ENCODE peak calls at places on chromosomes 11 and 22, in ten cellular contexts. U is mesendoderm; K is choroid plexus epithelial cell; P is CD8-positive, alpha-beta memory T cell; V is effector memory CD4-positive, alpha-beta T cell; A is mucosa of descending colon; I is mammary epithelial cell; E is AG10803; R is left ventricle myocardium inferior; Z is right lobe of liver. W is an unnamed sample.
A peak's percentile ranks its signal among the peaks of the same experiment; 100 is the strongest.

GRCh38 chr11:69554849-69555248 is 73.4 kb downstream of the LINC01488 start:
- DNase-seq in U (peak; percentile 32), K (peak; percentile 6), P (no peak), V (no peak), A (no peak), I (no peak), E (no peak), R (no peak), Z (peak; percentile 27), W (no peak)

GRCh38 chr11:124875943-124876817 is 10.9 kb downstream of the ROBO3 start:
- DNase-seq in U (peak; percentile 97), K (peak; percentile 97), P (peak; percentile 63), V (peak; percentile 58), A (peak; percentile 88), I (peak; percentile 86), E (peak; percentile 90), R (peak; percentile 90), Z (peak; percentile 87), W (peak; percentile 79)

GRCh38 chr11:120289426-120289825 is 35.7 kb upstream of the TLCD5 start:
- DNase-seq in U (no peak), K (no peak), P (no peak), V (no peak), A (no peak), I (no peak), E (no peak), R (no peak), Z (no peak), W (no peak)

GRCh38 chr11:16902182-16902581 is 112.0 kb downstream of the PLEKHA7 start:
- DNase-seq in U (no peak), K (peak; percentile 8), P (no peak), V (no peak), A (no peak), I (peak; percentile 99), E (no peak), R (no peak), Z (no peak), W (peak; percentile 76)

GRCh38 chr22:41171996-41172395 is 33.1 kb upstream of the L3MBTL2 start:
- DNase-seq in U (no peak), K (no peak), P (no peak), V (no peak), A (no peak), I (no peak), E (no peak), R (no peak), Z (no peak), W (no peak)

GRCh38 chr22:42930810-42931420 is 73.8 kb upstream of the ARFGAP3 start:
- DNase-seq in U (peak; percentile 64), K (no peak), P (no peak), V (no peak), A (no peak), I (peak; percentile 67), E (peak; percentile 76), R (peak; percentile 63), Z (no peak), W (peak; percentile 37)

GRCh38 chr11:67280341-67280790 is 8.7 kb upstream of the ANKRD13D start:
- DNase-seq in U (no peak), K (no peak), P (no peak), V (no peak), A (no peak), I (no peak), E (no peak), R (no peak), Z (peak; percentile 40), W (peak; percentile 7)

GRCh38 chr11:95108159-95108611 is 18.5 kb downstream of the ENDOD1 start:
- DNase-seq in U (peak; percentile 40), K (peak; percentile 80), P (no peak), V (no peak), A (no peak), I (peak; percentile 83), E (peak; percentile 53), R (peak; percentile 24), Z (no peak), W (no peak)

GRCh38 chr11:2280208-2280607 is 9.8 kb upstream of the ASCL2 start:
- DNase-seq in U (no peak), K (no peak), P (no peak), V (no peak), A (no peak), I (no peak), E (no peak), R (no peak), Z (no peak), W (no peak)

GRCh38 chr22:49290711-49291110 is 537.0 kb downstream of the BRD1 start:
- DNase-seq in U (no peak), K (no peak), P (no peak), V (no peak), A (no peak), I (no peak), E (no peak), R (no peak), Z (no peak), W (no peak)

GRCh38 chr11:46701078-46701654 is 335 bp downstream of the ZNF408 start:
- DNase-seq in U (no peak), K (no peak), P (no peak), V (no peak), A (no peak), I (no peak), E (no peak), R (no peak), Z (no peak), W (no peak)

DNA sequence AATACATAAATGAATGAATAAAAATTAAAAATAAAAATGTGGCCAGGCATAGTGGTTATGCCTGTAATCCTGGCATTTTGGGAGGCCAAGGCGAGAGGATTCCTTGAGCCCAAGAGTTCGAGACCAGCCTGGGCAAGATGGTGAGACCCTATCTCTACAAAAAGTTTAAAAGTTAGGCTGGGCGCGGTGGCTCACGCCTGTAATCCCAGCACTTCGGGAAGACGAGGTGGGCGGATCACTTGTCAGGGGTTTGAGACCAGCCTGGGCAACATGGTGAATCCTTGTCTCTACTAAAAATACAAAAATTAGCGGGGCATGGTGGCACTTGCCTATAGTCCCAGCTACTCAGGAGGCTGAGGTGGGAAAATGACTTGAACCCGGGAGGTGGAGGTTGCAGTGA is 9.7 kb upstream of the BEST1 start:
- DNase-seq in U (no peak), K (no peak), P (no peak), V (no peak), A (no peak), I (no peak), E (no peak), R (no peak), Z (no peak), W (no peak)
- H3K4me3 ChIP-seq in U (no peak overlapping the region), K (no peak overlapping the region), P (no peak overlapping the region), V (no peak overlapping the region), A (no peak overlapping the region), I (no peak overlapping the region), E (no peak overlapping the region), R (no peak overlapping the region), Z (no peak overlapping the region), W (no peak overlapping the region)

GRCh38 chr11:64038500-64038899 is 2.8 kb downstream of the FLRT1 start:
- DNase-seq in U (no peak), K (no peak), P (no peak), V (no peak), A (no peak), I (no peak), E (no peak), R (no peak), Z (no peak), W (no peak)

GRCh38 chr11:64035581-64035980 is at the start of gene FLRT1:
- DNase-seq in U (no peak), K (no peak), P (no peak), V (no peak), A (no peak), I (no peak), E (no peak), R (no peak), Z (no peak), W (no peak)

GRCh38 chr11:64036081-64037026 is 623 bp downstream of the FLRT1 start:
- DNase-seq in U (no peak), K (peak; percentile 40), P (no peak), V (no peak), A (no peak), I (peak; percentile 16), E (peak; percentile 22), R (peak; percentile 45), Z (no peak), W (no peak)

GRCh38 chr11:64039012-64039665 is 3.4 kb downstream of the FLRT1 start:
- DNase-seq in U (no peak), K (no peak), P (no peak), V (no peak), A (no peak), I (no peak), E (no peak), R (no peak), Z (no peak), W (no peak)

GRCh38 chr11:64037027-64037633 is 1.4 kb downstream of the FLRT1 start:
- DNase-seq in U (no peak), K (no peak), P (no peak), V (no peak), A (no peak), I (no peak), E (no peak), R (no peak), Z (no peak), W (no peak)
- H3K4me3 ChIP-seq in U (no peak overlapping the region), K (no peak overlapping the region), P (no peak overlapping the region), V (no peak overlapping the region), A (no peak overlapping the region), I (no peak overlapping the region), E (no peak overlapping the region), R (peak overlapping the region; percentile 70), Z (no peak overlapping the region), W (no peak overlapping the region)

GRCh38 chr11:109945626-109946321 is 147.4 kb upstream of the ZC3H12C start:
- DNase-seq in U (no peak), K (no peak), P (no peak), V (no peak), A (no peak), I (no peak), E (no peak), R (no peak), Z (no peak), W (no peak)

GRCh38 chr11:109940816-109941215 is 152.4 kb upstream of the ZC3H12C start:
- DNase-seq in U (peak; percentile 19), K (peak; percentile 90), P (no peak), V (no peak), A (no peak), I (peak; percentile 84), E (peak; percentile 87), R (no peak), Z (no peak), W (no peak)

GRCh38 chr11:109946322-109946846 is 146.8 kb upstream of the ZC3H12C start:
- DNase-seq in U (peak; percentile 94), K (peak; percentile 99), P (peak; percentile 9), V (no peak), A (peak; percentile 94), I (peak; percentile 87), E (peak; percentile 96), R (peak; percentile 80), Z (peak; percentile 75), W (peak; percentile 69)
- H3K4me3 ChIP-seq in U (no peak overlapping the region), K (peak overlapping the region; percentile 45), P (peak overlapping the region; percentile 9), V (no peak overlapping the region), A (no peak overlapping the region), I (peak overlapping the region; percentile 29), E (peak overlapping the region; percentile 52), R (peak overlapping the region; percentile 53), Z (peak overlapping the region; percentile 33), W (peak overlapping the region; percentile 8)

GRCh38 chr22:37353839-37354238 is 71.5 kb downstream of the CYTH4 start:
- DNase-seq in U (no peak), K (no peak), P (no peak), V (no peak), A (no peak), I (no peak), E (peak; percentile 85), R (no peak), Z (no peak), W (no peak)
- H3K4me3 ChIP-seq in U (no peak overlapping the region), K (no peak overlapping the region), P (no peak overlapping the region), V (no peak overlapping the region), A (no peak overlapping the region), I (no peak overlapping the region), E (no peak overlapping the region), R (no peak overlapping the region), Z (no peak overlapping the region), W (no peak overlapping the region)